ENCODE peak calls at places on chromosomes 1 and 21, in seven cellular contexts. H is esophagus squamous epithelium; C is activated gamma-delta T cell treated with anti-CD3 and anti-CD28 coated beads, Interleukin-2, amount 50 U/mL, for 16 hours; Y is substantia nigra; U is T-cell; G is dorsolateral prefrontal cortex; L is MM.1S. V is an unnamed sample.

GRCh38 chr1:85578321-85579295 is 2.0 kb upstream of the CCN1 start:
- DNase-seq in U (no peak), H (no peak), C (no peak), L (no peak), G (no peak), Y (no peak), V (no peak)

GRCh38 chr1:59007820-59008598 is 224.2 kb upstream of the JUN start:
- DNase-seq in L (peak; percentile 71), U (no peak), Y (no peak), G (no peak), H (no peak), C (no peak), V (no peak)

GRCh38 chr1:30764939-30765582 is 7.5 kb upstream of the LAPTM5 start:
- DNase-seq in U (no peak), G (no peak), L (no peak), H (no peak), C (no peak), Y (no peak), V (no peak)

GRCh38 chr1:34682452-34683223 is 72.2 kb upstream of the GJB5 start:
- DNase-seq in Y (no peak), H (no peak), U (no peak), G (no peak), L (no peak), C (no peak), V (no peak)

GRCh38 chr1:14345925-14346550 is 252.4 kb upstream of the KAZN start:
- DNase-seq in H (no peak), G (no peak), L (no peak), Y (no peak), U (no peak), C (no peak), V (no peak)

GRCh38 chr1:44237721-44238457 is 24.6 kb downstream of the DMAP1 start:
- DNase-seq in Y (no peak), H (no peak), C (peak; percentile 3), U (no peak), G (no peak), L (no peak), V (peak; percentile 60)

GRCh38 chr1:50271968-50272578 is 151.2 kb downstream of the DMRTA2 start:
- DNase-seq in C (no peak), L (peak; percentile 30), U (no peak), Y (no peak), G (peak; percentile 25), H (no peak), V (no peak)

GRCh38 chr1:221069956-221070355 is 190.7 kb downstream of the HLX start:
- DNase-seq in G (no peak), U (no peak), L (no peak), H (no peak), C (no peak), Y (no peak), V (no peak)

GRCh38 chr1:232521660-232522059 is 108.3 kb downstream of the SIPA1L2 start:
- DNase-seq in L (no peak), U (no peak), Y (no peak), C (no peak), H (no peak), G (no peak), V (no peak)

GRCh38 chr1:74375376-74375775 is 137.0 kb downstream of the LRRC53 start:
- DNase-seq in H (no peak), Y (no peak), G (no peak), L (no peak), U (no peak), C (no peak), V (no peak)

GRCh38 chr1:41122851-41123518 is 101.5 kb upstream of the SLFNL1 start:
- DNase-seq in G (no peak), L (no peak), C (no peak), Y (no peak), H (no peak), U (no peak), V (no peak)

GRCh38 chr21:15264084-15264483 is 199.3 kb upstream of the NRIP1 start:
- DNase-seq in U (no peak), G (no peak), L (no peak), Y (no peak), H (no peak), C (no peak), V (no peak)

GRCh38 chr21:42524341-42525227 is 10.9 kb downstream of the SLC37A1 start:
- DNase-seq in C (peak; percentile 38), Y (no peak), H (no peak), U (no peak), G (no peak), L (peak; percentile 91), V (peak; percentile 38)

GRCh38 chr1:11784256-11784992 is 21.3 kb downstream of the MTHFR start:
- DNase-seq in L (no peak), Y (no peak), U (no peak), G (no peak), H (no peak), C (no peak), V (no peak)

GRCh38 chr1:231155808-231156207 is 6.0 kb upstream of the TRIM67 start:
- DNase-seq in G (no peak), H (no peak), U (no peak), L (no peak), C (no peak), Y (no peak), V (no peak)

GRCh38 chr1:8276173-8276914 is 41.6 kb upstream of the SLC45A1 start:
- DNase-seq in U (no peak), H (no peak), Y (no peak), L (no peak), G (no peak), C (no peak), V (no peak)